ENCODE peak calls at places on chromosomes 6 and 20, in four cellular contexts. B is cardiac muscle cell, K is SJSA1, G is fibroblast of lung. T is an unnamed sample.

GRCh38 chr6:79570802-79571367 is 33.7 kb upstream of the LCA5 start:
- DNase-seq in B (peak; percentile 54), K (peak; percentile 33), G (peak; percentile 71), T (no peak)

GRCh38 chr6:26304213-26305096 is 60.5 kb upstream of the BTN3A2 start:
- DNase-seq in B (peak; percentile 89), K (no peak), G (peak; percentile 95), T (no peak)

GRCh38 chr6:146543940-146544661 is 468 bp downstream of the RAB32 start:
- DNase-seq in B (peak; percentile 60), K (peak; percentile 78), G (peak; percentile 48), T (peak; percentile 6)

GRCh38 chr6:37788259-37788658 is 31.3 kb upstream of the ZFAND3 start:
- DNase-seq in B (no peak), K (no peak), G (no peak), T (no peak)

GRCh38 chr6:159693894-159694545 is 979 bp upstream of the SOD2 start:
- DNase-seq in B (peak; percentile 41), K (no peak), G (no peak), T (no peak)

GRCh38 chr6:152233547-152234320 is 403.4 kb downstream of the SYNE1 start:
- DNase-seq in B (no peak), K (no peak), G (no peak), T (no peak)

GRCh38 chr6:63904844-63905243 is 269.2 kb downstream of the PHF3 start:
- DNase-seq in B (peak; percentile 96), K (peak; percentile 0), G (peak; percentile 66), T (peak; percentile 9)

GRCh38 chr6:85252085-85252484 is 197.8 kb upstream of the NT5E start:
- DNase-seq in B (no peak), K (no peak), G (no peak), T (no peak)

GRCh38 chr6:137677714-137678113 is 183.5 kb upstream of the OLIG3 start:
- DNase-seq in B (peak; percentile 49), K (no peak), G (no peak), T (no peak)

GRCh38 chr6:103183831-103184411 is 1675.8 kb downstream of the HACE1 start:
- DNase-seq in B (no peak), K (no peak), G (no peak), T (no peak)

DNA sequence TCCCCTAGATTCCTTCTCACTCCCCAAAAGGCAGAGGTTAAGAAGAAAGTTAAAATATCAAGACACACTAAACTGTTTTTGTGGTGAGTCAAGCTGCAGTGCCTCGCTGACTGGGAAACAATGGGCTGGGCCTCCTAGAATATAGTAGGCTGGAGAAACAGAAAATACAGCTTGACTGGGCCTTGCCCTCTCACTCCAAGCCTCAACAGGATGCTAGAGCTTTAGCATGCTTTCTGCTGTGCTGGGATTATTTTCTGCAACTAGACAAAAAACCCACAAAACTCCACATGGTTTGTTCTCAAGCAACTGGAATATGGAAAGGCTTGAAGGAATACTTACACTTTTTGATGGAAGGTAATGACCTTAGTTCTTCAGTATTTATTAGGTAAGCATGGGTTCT is 27.9 kb downstream of the FOXO3 start:
- DNase-seq in B (peak; percentile 68), K (peak; percentile 61), G (peak; percentile 61), T (no peak)
- H3K4me1 ChIP-seq in B (peaks cover 54% of the 10 kb centered on the region), K (peaks cover 69% of the 10 kb centered on the region), G (peaks cover 63% of the 10 kb centered on the region), T (peaks cover 13% of the 10 kb centered on the region)

DNA sequence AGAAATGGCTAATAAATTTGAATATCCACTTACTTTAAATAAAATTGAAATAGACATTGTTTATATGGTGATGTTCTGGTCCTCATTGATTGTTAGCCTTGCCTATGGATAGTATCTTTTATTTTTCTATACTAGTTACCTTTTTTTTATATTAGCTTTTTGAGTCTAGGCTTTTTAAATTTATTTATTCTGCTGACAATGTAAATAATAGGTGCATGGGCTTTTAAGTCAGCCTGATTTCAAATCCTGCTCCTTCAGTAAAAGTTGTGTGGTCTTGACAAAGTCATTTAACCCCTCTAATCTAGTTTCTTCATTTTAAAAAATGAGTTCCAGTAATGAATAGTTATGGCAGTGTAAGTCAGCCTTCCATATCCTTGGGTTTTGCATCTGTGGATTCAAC is 38.6 kb downstream of the FAM162B start:
- DNase-seq in B (no peak), K (no peak), G (no peak), T (no peak)
- H3K36me3 ChIP-seq in B (peaks cover 17% of the 10 kb centered on the region), K (no peaks in the 10 kb centered on the region), G (no peaks in the 10 kb centered on the region), T (peaks cover 7% of the 10 kb centered on the region)

DNA sequence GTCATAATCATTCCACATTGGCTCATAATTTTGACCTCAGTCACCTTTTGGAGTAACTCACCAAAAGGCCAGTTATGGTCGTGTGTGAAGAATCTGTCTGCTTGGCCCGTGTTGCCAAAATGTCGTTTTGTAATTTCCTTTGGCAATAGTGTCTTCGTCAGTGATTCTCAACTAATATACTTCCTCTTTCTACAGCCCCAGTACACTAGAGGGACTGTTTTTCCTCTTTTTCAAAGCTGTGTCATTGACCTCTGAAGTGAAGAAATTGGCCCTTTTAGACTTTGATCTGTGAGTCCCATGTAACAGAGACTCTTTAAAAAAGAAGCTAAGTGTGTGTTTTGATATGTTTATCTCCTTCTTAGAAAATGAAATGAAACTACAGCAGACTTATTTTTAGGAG is 5.2 kb downstream of the FOXO3 start:
- DNase-seq in B (peak; percentile 81), K (peak; percentile 23), G (peak; percentile 94), T (no peak)
- H3K4me1 ChIP-seq in B (peaks cover 20% of the 10 kb centered on the region), K (peaks cover 47% of the 10 kb centered on the region), G (peaks cover 24% of the 10 kb centered on the region), T (peaks cover 15% of the 10 kb centered on the region)

GRCh38 chr20:3911956-3912355 is 22.8 kb downstream of the PANK2 start:
- DNase-seq in B (no peak), K (no peak), G (no peak), T (no peak)
- H3K36me3 ChIP-seq in B (peaks cover 41% of the 10 kb centered on the region), K (peaks cover 94% of the 10 kb centered on the region), G (peaks cover 17% of the 10 kb centered on the region), T (peaks cover 85% of the 10 kb centered on the region)

GRCh38 chr20:49787371-49788357 is 25.0 kb upstream of the SLC9A8 start:
- DNase-seq in B (no peak), K (no peak), G (no peak), T (no peak)
- H3K4me1 ChIP-seq in B (no peaks in the 10 kb centered on the region), K (no peaks in the 10 kb centered on the region), G (no peaks in the 10 kb centered on the region), T (no peaks in the 10 kb centered on the region)

DNA sequence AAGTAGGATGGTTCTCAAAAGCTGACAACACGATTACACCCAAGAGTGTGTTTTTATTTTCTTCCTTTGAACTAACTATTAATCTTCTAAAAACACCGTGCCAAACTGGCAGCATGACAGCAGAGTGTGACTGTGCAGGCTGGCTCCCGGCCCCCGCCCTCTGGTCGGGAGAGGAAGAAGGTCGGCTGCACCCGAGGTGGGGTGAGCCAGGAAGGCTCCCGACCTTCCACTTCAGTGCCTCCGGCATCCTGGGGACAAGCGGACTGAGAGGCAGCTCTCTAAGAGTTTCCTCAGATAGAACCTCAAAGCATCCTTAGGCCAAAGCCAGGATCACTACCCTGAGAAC is 29.1 kb downstream of the SLC22A23 start:
- DNase-seq in B (no peak), K (no peak), G (no peak), T (no peak)
- H3K36me3 ChIP-seq in B (no peaks in the 10 kb centered on the region), K (no peaks in the 10 kb centered on the region), G (no peaks in the 10 kb centered on the region), T (no peaks in the 10 kb centered on the region)

GRCh38 chr6:117497237-117497636 is 14.8 kb downstream of the DCBLD1 start:
- DNase-seq in B (no peak), K (peak; percentile 44), G (no peak), T (no peak)
- H3K4me1 ChIP-seq in B (no peaks in the 10 kb centered on the region), K (peaks cover 87% of the 10 kb centered on the region), G (peaks cover 27% of the 10 kb centered on the region), T (no peaks in the 10 kb centered on the region)